ENCODE peak calls at places on chromosomes 11 and 22, in six cellular contexts. U is fibroblast of lung, I is body of pancreas, C is OCI-LY7, X is GM23338, W is A549. R is an unnamed sample.

GRCh38 chr22:37185646-37186227 is 2.3 kb downstream of the C1QTNF6 start:
- DNase-seq in U (no peak), I (no peak), C (no peak), X (no peak), W (no peak), R (no peak)

GRCh38 chr11:115527534-115528125 is 23.4 kb upstream of the CADM1 start:
- DNase-seq in U (no peak), I (peak), C (no peak), X (peak), W (no peak), R (no peak)

GRCh38 chr11:71120346-71120963 is 131.9 kb downstream of the SHANK2 start:
- DNase-seq in U (no peak), I (peak), C (peak), X (peak), W (peak), R (no peak)

GRCh38 chr11:9820260-9820659 is 156.4 kb downstream of the SWAP70 start:
- DNase-seq in U (no peak), I (peak), C (no peak), X (no peak), W (no peak), R (no peak)

GRCh38 chr11:13152736-13153541 is 124.7 kb upstream of the BMAL1 start:
- DNase-seq in U (peak), I (no peak), C (no peak), X (peak), W (peak), R (no peak)

GRCh38 chr22:47836957-47837356 is 1074.5 kb downstream of the TBC1D22A start:
- DNase-seq in U (peak), I (no peak), C (no peak), X (no peak), W (no peak), R (no peak)

GRCh38 chr22:40216041-40216756 is 38.5 kb downstream of the TNRC6B start:
- DNase-seq in U (no peak), I (no peak), C (peak), X (no peak), W (no peak), R (peak)

GRCh38 chr11:64060861-64061444 is 25.2 kb downstream of the FLRT1 start:
- DNase-seq in U (peak), I (peak), C (peak), X (peak), W (peak), R (peak)

GRCh38 chr11:48001438-48002021 is 21.2 kb downstream of the PTPRJ start:
- DNase-seq in U (peak), I (no peak), C (peak), X (no peak), W (peak), R (no peak)

GRCh38 chr22:35496768-35497312 is 43.8 kb upstream of the RASD2 start:
- DNase-seq in U (no peak), I (no peak), C (no peak), X (no peak), W (no peak), R (no peak)

DNA sequence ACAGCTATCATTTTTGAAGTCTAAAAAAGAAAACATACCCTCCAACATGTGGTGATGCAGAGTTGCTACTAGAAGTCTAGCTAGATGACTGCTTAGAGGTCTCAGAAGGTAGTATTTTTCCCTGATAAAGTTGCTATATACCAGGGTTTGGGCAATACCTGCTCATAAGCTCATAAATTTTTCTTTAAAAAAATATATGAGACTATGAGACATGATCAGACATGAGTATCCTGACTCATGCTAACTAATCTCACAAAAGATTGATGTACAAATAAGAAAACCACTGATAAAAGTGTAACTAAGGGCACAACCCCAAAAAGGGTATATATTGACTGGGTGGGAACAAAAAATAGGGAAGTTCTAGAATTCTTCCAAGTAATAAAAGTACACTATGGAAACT is 740.9 kb downstream of the METTL15 start:
- DNase-seq in U (no peak), I (no peak), C (no peak), X (no peak), W (no peak), R (no peak)
- H3K4me3 ChIP-seq in U (no peak), I (no peak), C (no peak), X (no peak), W (no peak), R (no peak)

GRCh38 chr11:133908827-133909226 is 47.9 kb downstream of the IGSF9B start:
- DNase-seq in U (no peak), I (no peak), C (no peak), X (no peak), W (no peak), R (no peak)

GRCh38 chr11:133913761-133914160 is 43.0 kb downstream of the IGSF9B start:
- DNase-seq in U (no peak), I (no peak), C (no peak), X (no peak), W (no peak), R (no peak)

GRCh38 chr11:133907841-133908241 is 48.9 kb downstream of the IGSF9B start:
- DNase-seq in U (no peak), I (no peak), C (no peak), X (no peak), W (no peak), R (no peak)

GRCh38 chr11:133910101-133910500 is 46.7 kb downstream of the IGSF9B start:
- DNase-seq in U (no peak), I (no peak), C (no peak), X (no peak), W (no peak), R (no peak)

GRCh38 chr11:133911169-133911568 is 45.6 kb downstream of the IGSF9B start:
- DNase-seq in U (no peak), I (no peak), C (no peak), X (no peak), W (no peak), R (no peak)
- TF ChIP-seq CTCF in U (no peak), I (no peak), C (peak), X (peak), W (no peak), R (peak)

GRCh38 chr11:75810637-75811383 is 4.2 kb upstream of the UVRAG start:
- DNase-seq in U (no peak), I (no peak), C (no peak), X (no peak), W (no peak), R (peak)
- H3K4me3 ChIP-seq in U (no peak), I (no peak), C (no peak), X (no peak), W (no peak), R (peak)

GRCh38 chr11:108752297-108752751 is 87.5 kb downstream of the DDX10 start:
- DNase-seq in U (no peak), I (no peak), C (no peak), X (no peak), W (no peak), R (no peak)

GRCh38 chr11:108758458-108758857 is 93.6 kb downstream of the DDX10 start:
- DNase-seq in U (peak), I (no peak), C (no peak), X (no peak), W (no peak), R (no peak)

GRCh38 chr11:108757630-108758029 is 92.8 kb downstream of the DDX10 start:
- DNase-seq in U (no peak), I (no peak), C (no peak), X (no peak), W (no peak), R (no peak)

GRCh38 chr11:108751444-108751843 is 86.6 kb downstream of the DDX10 start:
- DNase-seq in U (no peak), I (no peak), C (no peak), X (no peak), W (no peak), R (no peak)

GRCh38 chr11:108754901-108755625 is 90.2 kb downstream of the DDX10 start:
- DNase-seq in U (peak), I (no peak), C (no peak), X (no peak), W (no peak), R (no peak)
- TF ChIP-seq CTCF in U (no peak), I (no peak), C (no peak), X (no peak), W (no peak), R (no peak)

DNA sequence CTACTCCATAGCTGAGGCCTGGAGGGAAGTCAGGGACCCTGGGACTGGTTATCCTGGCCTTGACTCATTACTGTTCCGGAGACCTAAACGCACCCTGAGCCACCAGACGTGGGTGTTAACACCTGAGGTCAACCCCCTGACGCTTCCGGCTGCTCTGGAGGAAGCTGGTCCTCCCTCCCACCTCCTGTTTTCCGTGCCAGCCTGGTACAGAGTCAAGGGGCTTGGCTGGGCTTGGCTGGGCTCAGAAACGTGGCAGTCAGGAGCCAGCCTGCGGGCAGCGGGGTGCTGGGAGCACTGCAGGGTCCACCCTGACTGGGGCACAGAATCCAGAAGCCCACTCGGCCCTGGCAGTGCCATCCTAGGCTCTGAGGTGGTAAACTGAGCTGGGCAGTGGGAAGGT is 2.6 kb downstream of the TMPRSS4 start:
- DNase-seq in U (no peak), I (no peak), C (no peak), X (no peak), W (no peak), R (no peak)
- H3K4me3 ChIP-seq in U (no peak), I (no peak), C (no peak), X (no peak), W (no peak), R (no peak)

DNA sequence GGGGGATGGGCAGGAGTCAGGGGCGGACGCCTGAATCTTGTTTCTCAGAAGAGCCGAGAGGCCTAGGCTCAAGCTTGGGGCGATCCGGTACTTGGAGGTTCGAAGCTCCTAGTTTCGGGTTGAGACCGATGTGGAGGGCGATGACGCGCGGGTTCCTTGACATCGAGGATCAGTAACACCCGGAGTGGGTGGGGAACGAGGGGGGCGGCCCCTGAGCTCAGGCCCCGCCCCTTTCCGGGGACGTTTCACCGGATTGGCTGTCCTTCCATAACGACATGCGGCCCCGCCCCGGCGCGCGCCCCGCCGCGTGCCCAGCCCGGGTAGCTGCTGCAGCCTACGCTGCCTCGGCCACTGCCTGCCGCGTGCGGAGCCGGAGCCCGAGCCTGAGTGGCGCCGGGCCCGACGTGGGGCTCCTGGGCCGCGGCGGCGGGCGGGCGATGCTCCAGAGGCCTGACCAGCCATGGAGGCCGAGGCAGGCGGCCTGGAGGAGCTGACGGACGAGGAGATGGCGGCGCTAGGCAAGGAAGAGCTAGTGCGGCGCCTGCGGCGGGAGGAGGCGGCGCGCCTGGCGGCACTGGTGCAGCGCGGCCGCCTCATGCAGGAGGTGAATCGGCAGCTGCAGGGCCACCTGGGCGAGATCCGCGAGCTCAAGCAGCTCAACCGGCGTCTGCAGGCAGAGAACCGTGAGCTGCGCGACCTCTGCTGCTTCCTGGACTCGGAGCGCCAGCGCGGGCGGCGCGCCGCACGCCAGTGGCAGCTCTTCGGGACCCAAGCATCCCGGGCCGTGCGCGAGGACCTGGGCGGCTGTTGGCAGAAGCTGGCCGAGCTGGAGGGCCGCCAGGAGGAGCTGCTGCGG is at the start of gene CCDC85B:
- DNase-seq in U (peak), I (peak), C (peak), X (peak), W (peak), R (peak)
- TF ChIP-seq CTCF in U (no peak), I (peak), C (peak), X (peak), W (peak), R (no peak)

GRCh38 chr11:83008581-83008923 is 63.1 kb downstream of the RAB30 start:
- DNase-seq in U (peak), I (no peak), C (no peak), X (no peak), W (no peak), R (no peak)

GRCh38 chr11:83004855-83005556 is 66.7 kb downstream of the RAB30 start:
- DNase-seq in U (peak), I (no peak), C (no peak), X (no peak), W (no peak), R (no peak)

GRCh38 chr11:83007477-83007876 is 64.2 kb downstream of the RAB30 start:
- DNase-seq in U (no peak), I (no peak), C (no peak), X (no peak), W (no peak), R (no peak)

GRCh38 chr11:83007909-83008580 is 63.7 kb downstream of the RAB30 start:
- DNase-seq in U (peak), I (peak), C (peak), X (peak), W (no peak), R (no peak)

DNA sequence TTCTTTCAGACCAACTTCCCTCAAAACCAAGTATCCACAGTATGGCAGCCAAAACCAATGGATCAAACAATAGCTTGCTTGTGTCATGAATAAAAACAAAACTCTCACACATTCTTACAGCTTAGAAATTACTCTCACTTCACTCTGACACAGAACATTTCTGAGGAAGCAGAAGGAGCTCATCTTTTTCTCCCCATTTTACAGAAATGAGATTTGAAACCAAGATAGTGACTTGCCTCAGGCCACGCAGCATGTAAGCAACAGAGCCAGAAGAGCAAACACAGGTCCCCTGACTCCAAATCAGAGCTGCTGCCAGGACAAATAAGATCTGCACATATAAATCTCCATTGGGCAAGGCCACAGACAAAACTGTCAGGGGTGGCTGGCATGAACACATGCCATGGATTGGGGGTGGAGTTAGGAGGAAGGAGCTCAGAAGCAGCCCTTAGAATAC is 64.8 kb downstream of the RAB30 start:
- DNase-seq in U (no peak), I (peak), C (peak), X (no peak), W (no peak), R (peak)
- H3K4me3 ChIP-seq in U (no peak), I (no peak), C (no peak), X (no peak), W (no peak), R (peak)